ENCODE peak calls at places on chromosomes 5 and 9, in five cellular contexts. X is ovary, H is HAP-1, Z is stomach, W is psoas muscle. M is an unnamed sample. For H3K4me1, the result is how much of the 10 kb centered on the place peaks cover.

GRCh38 chr5:107524111-107524510 is 146.6 kb downstream of the EFNA5 start:
- DNase-seq in W (no peak), H (no peak), X (no peak), Z (no peak), M (no peak)

GRCh38 chr9:87599901-87600610 is 102.4 kb downstream of the DAPK1 start:
- DNase-seq in X (peak), Z (no peak), W (no peak), H (no peak), M (no peak)

GRCh38 chr9:72540348-72540873 is 19.0 kb downstream of the TMC1 start:
- DNase-seq in Z (no peak), H (no peak), W (no peak), X (no peak), M (no peak)

GRCh38 chr9:127862075-127863011 is 7.9 kb upstream of the ENG start:
- DNase-seq in W (peak), X (peak), Z (peak), H (no peak), M (no peak)

GRCh38 chr5:98934581-98934980 is 5.8 kb upstream of the CHD1 start:
- DNase-seq in W (no peak), H (no peak), X (no peak), Z (no peak), M (no peak)

GRCh38 chr5:54883374-54884194 is 101.8 kb downstream of the ESM1 start:
- DNase-seq in X (peak), H (no peak), Z (peak), W (peak), M (peak)

GRCh38 chr5:15695171-15695676 is 195.2 kb downstream of the FBXL7 start:
- DNase-seq in X (peak), H (peak), Z (no peak), W (no peak), M (no peak)

GRCh38 chr9:71604197-71605063 is 163.9 kb downstream of the CEMIP2 start:
- DNase-seq in W (peak), X (peak), Z (peak), H (peak), M (peak)

GRCh38 chr5:132496631-132497487 is 6.3 kb upstream of the IRF1 start:
- DNase-seq in Z (peak), H (peak), X (peak), W (peak), M (peak)

GRCh38 chr9:36843964-36844363 is 190.1 kb downstream of the PAX5 start:
- DNase-seq in W (no peak), H (no peak), X (no peak), Z (no peak), M (no peak)

GRCh38 chr5:62538017-62538942 is 40.3 kb upstream of the LRRC70 start:
- DNase-seq in W (no peak), Z (no peak), X (no peak), H (no peak), M (no peak)

GRCh38 chr5:40774626-40775025 is 18.9 kb upstream of the TTC33 start:
- DNase-seq in W (no peak), X (no peak), Z (no peak), H (no peak), M (no peak)

GRCh38 chr9:22169732-22170131 is 160.6 kb upstream of the CDKN2B start:
- DNase-seq in Z (no peak), X (no peak), H (no peak), W (no peak), M (no peak)

GRCh38 chr9:96383165-96383939 is at the start of gene SLC35D2:
- DNase-seq in X (peak), H (peak), Z (peak), W (peak), M (no peak)

GRCh38 chr9:97052735-97053134 is 13.8 kb upstream of the CTSV start:
- DNase-seq in Z (no peak), H (no peak), X (no peak), W (no peak), M (no peak)

GRCh38 chr9:72038890-72039410 is 21.5 kb downstream of the C9orf57 start:
- DNase-seq in W (peak), H (peak), Z (peak), X (peak), M (peak)

GRCh38 chr9:70573308-70573707 is 158.9 kb upstream of the KLF9 start:
- DNase-seq in Z (no peak), X (no peak), W (no peak), H (no peak), M (no peak)

GRCh38 chr9:112174965-112175795 is at the start of gene SUSD1:
- DNase-seq in X (peak), Z (peak), W (peak), H (peak), M (no peak)

GRCh38 chr9:11064853-11065252 is 452.1 kb upstream of the PTPRD start:
- DNase-seq in Z (no peak), W (no peak), X (no peak), H (no peak), M (no peak)

GRCh38 chr9:71965403-71965802 is 54.0 kb downstream of the C9orf85 start:
- DNase-seq in H (no peak), X (no peak), Z (no peak), W (no peak), M (no peak)

GRCh38 chr5:175096469-175097185 is 347.4 kb downstream of the DRD1 start:
- DNase-seq in X (no peak), W (no peak), H (no peak), Z (no peak), M (no peak)

GRCh38 chr5:112479418-112479817 is 60.3 kb upstream of the EPB41L4A start:
- DNase-seq in H (no peak), Z (no peak), W (no peak), X (no peak), M (no peak)

GRCh38 chr5:149133795-149134777 is 7.2 kb upstream of the ABLIM3 start:
- DNase-seq in W (peak), H (no peak), Z (peak), X (no peak), M (no peak)

GRCh38 chr5:77337716-77338115 is 127.2 kb downstream of the PDE8B start:
- DNase-seq in Z (no peak), W (no peak), X (no peak), H (peak), M (no peak)

GRCh38 chr5:127423173-127423798 is 94.2 kb upstream of the PRRC1 start:
- DNase-seq in X (no peak), W (no peak), H (no peak), Z (no peak), M (no peak)

GRCh38 chr9:3473402-3473801 is 52.4 kb downstream of the RFX3 start:
- DNase-seq in X (no peak), H (no peak), W (no peak), Z (no peak), M (no peak)

GRCh38 chr9:128099932-128100491 is 27.5 kb downstream of the PTGES2 start:
- DNase-seq in W (peak), X (no peak), H (no peak), Z (no peak), M (no peak)

GRCh38 chr9:97924386-97924785 is 2.1 kb upstream of the TRMO start:
- DNase-seq in Z (no peak), H (no peak), W (no peak), X (no peak), M (no peak)

GRCh38 chr5:54902817-54903473 is 82.4 kb downstream of the ESM1 start:
- DNase-seq in X (no peak), H (no peak), Z (no peak), W (no peak), M (no peak)

GRCh38 chr9:38362912-38363588 is 29.5 kb upstream of the ALDH1B1 start:
- DNase-seq in H (peak), Z (peak), X (peak), W (no peak), M (no peak)

GRCh38 chr9:81772144-81772543 is 82.8 kb upstream of the TLE1 start:
- DNase-seq in W (no peak), Z (no peak), X (no peak), H (no peak), M (no peak)

GRCh38 chr5:64292611-64293215 is 127.1 kb downstream of the RNF180 start:
- DNase-seq in H (no peak), X (no peak), Z (no peak), W (no peak), M (no peak)

GRCh38 chr9:3292311-3292710 is 233.5 kb downstream of the RFX3 start:
- DNase-seq in Z (no peak), W (no peak), X (no peak), H (no peak), M (no peak)

GRCh38 chr5:141598389-141599360 is 20.1 kb downstream of the DIAPH1 start:
- DNase-seq in Z (no peak), H (no peak), W (no peak), X (no peak), M (no peak)

DNA sequence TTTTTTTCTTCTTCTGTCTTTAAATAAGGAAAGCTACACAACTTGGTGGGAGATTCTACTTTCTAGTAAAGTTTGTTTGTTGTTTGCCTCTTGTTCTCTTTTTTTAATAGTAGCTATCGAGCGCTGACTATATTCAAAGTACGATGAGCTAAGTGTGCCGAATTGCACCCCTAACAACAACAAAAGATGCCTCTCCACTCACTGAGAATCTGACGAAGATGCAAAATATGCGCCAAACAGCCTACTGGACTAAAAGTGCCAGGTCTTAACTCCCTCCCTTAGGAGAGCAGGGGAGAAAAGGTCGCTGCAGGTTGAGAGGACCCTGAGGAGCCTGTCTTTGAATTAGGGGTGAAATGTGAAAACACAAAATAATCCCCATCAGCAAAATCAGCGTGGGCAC is 713.8 kb upstream of the WWC1 start:
- DNase-seq in Z (no peak), X (no peak), W (no peak), H (no peak), M (no peak)
- H3K4me1 ChIP-seq in Z (under half), X (under half), W (under half), H (under half), M (under half)

GRCh38 chr5:139660105-139660915 is 12.2 kb downstream of the CXXC5 start:
- DNase-seq in X (no peak), W (peak), Z (peak), H (no peak), M (no peak)
- H3K4me1 ChIP-seq in X (under half), W (half or more), Z (half or more), H (under half), M (under half)

DNA sequence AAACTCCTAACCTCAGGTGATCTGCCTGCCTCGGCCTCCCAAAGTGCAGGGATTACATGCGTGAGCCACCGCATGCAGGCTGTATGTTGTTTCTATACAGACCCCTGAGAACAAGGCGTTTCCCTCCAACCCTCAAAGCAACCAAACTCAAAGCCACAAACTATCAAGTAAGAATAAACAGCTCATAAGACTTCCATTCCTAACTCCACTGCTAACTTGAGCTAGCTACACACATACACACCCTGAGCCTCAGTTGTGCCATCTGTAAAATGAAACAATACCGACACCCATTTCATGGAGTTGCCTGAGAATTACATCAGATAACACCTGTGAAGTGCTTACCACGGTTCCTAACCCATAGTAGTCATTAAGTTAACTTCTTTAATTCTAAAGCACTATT is 70.8 kb downstream of the SERINC5 start:
- DNase-seq in X (no peak), W (no peak), Z (no peak), H (no peak), M (no peak)
- H3K4me1 ChIP-seq in X (under half), W (under half), Z (half or more), H (under half), M (under half)

GRCh38 chr9:129415031-129415953 is 205.6 kb downstream of the C9orf50 start:
- DNase-seq in W (peak), X (no peak), H (no peak), Z (no peak), M (no peak)

GRCh38 chr9:129413537-129414376 is 207.1 kb downstream of the C9orf50 start:
- DNase-seq in Z (peak), H (peak), W (peak), X (peak), M (peak)

GRCh38 chr9:129415954-129416651 is 204.8 kb downstream of the C9orf50 start:
- DNase-seq in Z (no peak), H (peak), X (no peak), W (peak), M (no peak)

GRCh38 chr9:129412814-129413536 is 207.9 kb downstream of the C9orf50 start:
- DNase-seq in W (peak), X (peak), H (peak), Z (peak), M (no peak)

GRCh38 chr9:129414377-129415021 is 206.4 kb downstream of the C9orf50 start:
- DNase-seq in W (peak), X (peak), H (peak), Z (no peak), M (no peak)
- H3K4me1 ChIP-seq in W (under half), X (under half), H (under half), Z (under half), M (under half)

DNA sequence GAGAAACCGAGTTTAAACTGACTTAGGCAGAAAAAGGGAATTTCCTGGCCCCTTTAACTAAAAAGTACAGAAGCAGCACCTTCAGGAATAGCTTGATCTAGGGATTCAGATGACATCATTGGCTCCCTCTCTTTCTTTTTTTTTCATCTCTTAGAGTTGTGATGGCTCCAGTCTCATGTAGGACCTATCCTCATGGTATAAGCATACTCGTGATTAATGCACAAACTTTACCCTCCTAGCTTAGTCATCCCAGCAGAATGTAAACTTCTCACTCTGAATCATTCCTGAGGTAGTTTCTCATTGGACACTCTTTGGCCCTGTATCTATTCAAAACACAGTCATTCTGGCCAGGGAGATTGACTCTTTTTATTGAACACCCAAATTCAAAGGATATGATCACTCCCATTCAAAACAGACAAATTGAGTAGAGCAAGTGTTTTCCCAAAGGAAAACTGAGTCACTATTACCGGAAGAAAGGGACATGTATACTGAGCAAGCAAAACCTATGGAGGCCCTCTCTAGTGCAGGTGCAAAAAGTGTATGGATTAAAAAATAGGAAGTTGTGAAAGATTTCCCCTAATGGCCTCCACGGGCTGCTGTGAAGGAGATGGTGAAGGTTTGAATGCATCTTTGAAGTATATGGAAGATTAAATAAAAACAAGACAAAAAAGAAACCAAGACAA is 27.6 kb upstream of the SMIM23 start:
- DNase-seq in W (no peak), X (no peak), H (no peak), Z (no peak), M (no peak)
- H3K4me1 ChIP-seq in W (under half), X (under half), H (under half), Z (under half), M (under half)

GRCh38 chr5:135114759-135115158 is 80.7 kb upstream of the PITX1 start:
- DNase-seq in X (no peak), Z (no peak), W (no peak), H (no peak), M (no peak)
- H3K4me1 ChIP-seq in X (under half), Z (under half), W (under half), H (under half), M (under half)

GRCh38 chr9:33452828-33453271 is 5.5 kb upstream of the AQP3 start:
- DNase-seq in W (no peak), H (peak), Z (peak), X (peak), M (peak)
- H3K4me1 ChIP-seq in W (under half), H (under half), Z (under half), X (under half), M (under half)